ENCODE peak calls at places on chromosomes 13 and 19, in seven cellular contexts. V, K, G, A, Z, F and C are unnamed samples.

GRCh38 chr13:72544042-72544441 is 183.4 kb downstream of the MZT1 start:
- DNase-seq in A (no peak), K (no peak), G (no peak), V (no peak), F (no peak), Z (no peak), C (no peak)

GRCh38 chr19:52992109-52993004 is 21.4 kb upstream of the ERVV-1 start:
- DNase-seq in F (peak; percentile 74), Z (peak; percentile 40), K (peak; percentile 9), V (no peak), G (peak; percentile 34), A (no peak), C (no peak)

GRCh38 chr19:39996218-39996810 is 546 bp upstream of the ZNF546 start:
- DNase-seq in F (no peak), V (peak; percentile 25), K (peak; percentile 77), Z (no peak), G (no peak), A (no peak), C (no peak)

GRCh38 chr19:16447015-16447384 is 24.8 kb downstream of the EPS15L1 start:
- DNase-seq in G (peak; percentile 91), A (no peak), V (peak; percentile 73), K (peak; percentile 87), Z (peak; percentile 77), F (peak; percentile 86), C (peak; percentile 78)

GRCh38 chr19:43820098-43820860 is 6.8 kb upstream of the ZNF283 start:
- DNase-seq in F (peak; percentile 67), G (no peak), A (peak; percentile 44), Z (peak; percentile 25), K (peak; percentile 56), V (no peak), C (no peak)

GRCh38 chr19:38742906-38743305 is 1.4 kb downstream of the CAPN12 start:
- DNase-seq in F (no peak), K (no peak), A (no peak), Z (no peak), V (no peak), G (no peak), C (no peak)

GRCh38 chr13:110700186-110700585 is 5.7 kb downstream of the CARS2 start:
- DNase-seq in F (peak; percentile 52), K (no peak), A (no peak), V (no peak), G (no peak), Z (no peak), C (no peak)

GRCh38 chr19:19122902-19123301 is 15.4 kb downstream of the TMEM161A start:
- DNase-seq in A (no peak), K (no peak), G (no peak), Z (no peak), V (no peak), F (no peak), C (no peak)

GRCh38 chr13:28609936-28610335 is 49.0 kb upstream of the POMP start:
- DNase-seq in F (no peak), K (peak; percentile 48), G (no peak), A (no peak), V (no peak), Z (no peak), C (no peak)

GRCh38 chr19:39299404-39299803 is 3.2 kb downstream of the IFNL1 start:
- DNase-seq in A (no peak), K (no peak), G (no peak), Z (no peak), F (no peak), V (no peak), C (no peak)

GRCh38 chr19:17332677-17333581 is 1.7 kb downstream of the ANO8 start:
- DNase-seq in V (no peak), G (no peak), A (peak; percentile 62), F (no peak), K (peak; percentile 42), Z (no peak), C (no peak)

GRCh38 chr19:17005000-17005399 is 21.6 kb downstream of the CPAMD8 start:
- DNase-seq in G (no peak), Z (no peak), V (no peak), K (no peak), A (no peak), F (no peak), C (no peak)

GRCh38 chr19:9640956-9641355 is 19.9 kb upstream of the ZNF561 start:
- DNase-seq in V (no peak), F (no peak), A (no peak), G (no peak), K (no peak), Z (no peak), C (no peak)

DNA sequence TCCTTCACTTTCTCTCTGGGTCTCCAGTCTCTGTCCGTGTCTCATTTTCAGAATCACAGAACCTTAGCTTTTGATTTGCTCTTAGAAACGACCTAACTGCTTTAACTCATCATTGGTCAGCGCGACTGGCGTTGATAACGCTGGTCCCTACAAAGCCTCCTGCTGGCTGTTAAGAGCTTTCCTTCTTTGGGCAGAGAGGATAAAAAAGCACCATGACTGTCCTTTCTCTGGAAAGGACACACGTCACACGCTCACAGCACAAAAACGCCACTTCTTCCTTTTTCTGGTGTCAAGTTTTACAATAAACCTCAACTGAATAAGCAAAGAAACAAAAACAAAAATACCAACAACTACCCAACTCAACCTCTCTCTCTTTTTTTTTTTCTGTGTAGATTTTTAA is 1.7 kb upstream of the KLK12 start:
- DNase-seq in F (peak; percentile 8), V (no peak), Z (no peak), A (no peak), G (no peak), K (no peak), C (no peak)
- TF ChIP-seq CTCF in F (no peak), V (no peak), Z (no peak), A (peak; percentile 23), G (no peak), K (no peak), C (no peak)

GRCh38 chr13:59957438-59957837 is 206.3 kb downstream of the DIAPH3 start:
- DNase-seq in Z (no peak), V (no peak), G (no peak), K (no peak), F (no peak), A (no peak), C (no peak)
- H3K4me3 ChIP-seq in Z (no peak overlapping the region), V (no peak overlapping the region), G (no peak overlapping the region), K (no peak overlapping the region), F (no peak overlapping the region), A (no peak overlapping the region), C (no peak overlapping the region)

DNA sequence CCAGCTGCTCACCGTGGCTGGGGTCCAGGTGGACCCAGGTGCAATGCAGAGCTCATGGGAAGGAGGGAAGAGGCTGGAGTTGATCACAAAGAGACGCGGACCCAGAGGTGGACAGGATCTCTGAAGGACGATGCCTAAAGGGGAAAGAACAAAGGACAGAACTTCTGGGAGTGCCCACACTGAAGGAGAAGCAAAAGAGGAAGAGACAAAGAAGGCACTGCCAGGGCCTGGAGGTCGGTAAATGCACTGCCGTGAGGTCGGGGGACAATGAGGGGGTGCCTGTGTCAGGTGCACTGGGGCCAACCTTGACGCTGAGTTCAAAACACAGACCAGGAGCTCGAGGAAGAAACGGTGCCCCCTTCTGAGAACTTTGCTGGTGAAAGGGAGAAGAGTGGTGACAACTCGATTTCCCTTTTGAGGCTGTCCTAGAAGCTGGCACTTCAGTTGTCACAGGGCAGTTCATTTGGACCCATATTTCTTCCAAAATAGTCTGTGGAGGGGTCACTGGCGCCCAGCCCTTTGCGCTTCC is 55.6 kb downstream of the GJA3 start:
- DNase-seq in A (no peak), V (no peak), K (no peak), Z (no peak), F (no peak), G (no peak), C (no peak)
- H3K27me3 ChIP-seq in A (no peaks in the 10 kb centered on the region), V (peaks cover 3% of the 10 kb centered on the region), K (peaks cover 34% of the 10 kb centered on the region), Z (peaks cover 5% of the 10 kb centered on the region), F (peaks cover 48% of the 10 kb centered on the region), G (peaks cover 33% of the 10 kb centered on the region), C (no peaks in the 10 kb centered on the region)

DNA sequence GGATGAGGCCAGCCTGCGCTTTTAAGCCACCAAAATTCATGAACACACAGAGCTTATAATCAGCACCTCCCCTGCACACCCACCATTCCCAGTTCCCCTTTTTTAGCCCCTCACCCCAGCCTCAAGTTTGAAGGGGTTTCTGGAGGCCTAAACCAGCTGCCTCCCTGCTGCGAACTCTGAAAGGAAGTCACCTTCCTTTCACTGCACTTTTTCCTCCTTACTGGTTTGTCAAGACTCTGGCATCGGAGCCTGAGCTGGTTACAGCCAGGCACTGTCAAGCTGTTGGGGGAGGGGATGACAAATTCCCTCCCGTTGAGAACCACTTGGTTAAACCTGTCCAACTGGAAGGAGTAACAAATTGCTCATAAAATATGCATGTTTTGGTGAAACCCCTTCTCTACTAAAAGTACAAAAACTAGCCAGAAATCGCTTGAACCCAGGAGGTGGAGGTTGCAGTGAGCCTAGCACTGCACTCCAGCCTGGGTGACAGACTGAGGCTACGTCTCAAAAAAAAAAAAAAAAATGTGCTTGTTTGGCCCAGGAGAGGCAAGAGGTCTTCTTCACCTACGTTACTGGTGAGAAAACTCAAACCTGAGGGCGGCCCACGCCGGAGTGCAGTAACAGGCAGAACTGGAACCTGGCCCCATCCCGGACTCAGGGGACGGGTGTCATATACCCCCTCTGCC is 671 bp upstream of the ADAT3 start:
- DNase-seq in F (no peak), G (no peak), K (no peak), V (peak; percentile 44), A (peak; percentile 75), Z (peak; percentile 55), C (peak; percentile 80)
- TF ChIP-seq CTCF in F (no peak), G (no peak), K (no peak), V (no peak), A (no peak), Z (no peak), C (no peak)

DNA sequence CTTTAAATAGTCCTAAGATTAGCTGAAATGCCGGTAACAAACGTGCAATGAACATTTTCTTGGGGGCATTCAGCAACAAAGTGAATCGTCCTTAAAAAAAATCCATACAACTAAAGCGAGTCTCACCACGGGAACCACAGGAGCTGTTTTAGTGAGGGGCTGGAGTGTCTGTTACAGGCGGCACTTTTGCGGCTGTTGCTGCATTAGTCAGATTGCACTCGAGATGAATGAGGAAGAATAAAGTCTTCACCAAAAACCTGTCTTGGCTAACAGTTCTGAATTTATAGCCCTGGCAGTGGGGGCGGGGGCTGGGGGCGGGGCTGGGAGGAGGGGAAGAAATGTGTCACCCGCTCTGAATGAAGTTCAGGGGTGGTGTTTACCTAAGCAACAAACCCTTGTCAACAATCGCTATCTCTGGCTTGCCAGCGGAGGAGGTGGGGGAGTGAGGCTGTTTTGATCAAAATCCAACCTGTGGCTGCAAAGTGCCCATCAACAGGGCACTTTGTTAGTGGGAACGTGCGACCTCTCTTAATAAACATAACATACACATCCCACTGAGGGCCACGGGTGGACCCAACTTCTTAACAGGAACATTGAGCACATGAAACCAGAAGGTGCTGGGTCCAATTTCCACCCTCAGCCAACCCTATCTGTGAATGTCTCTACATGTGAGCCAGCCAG is 44.5 kb downstream of the RFX2 start:
- DNase-seq in G (no peak), F (no peak), Z (peak; percentile 83), A (no peak), V (no peak), K (peak; percentile 77), C (no peak)
- H3K4me3 ChIP-seq in G (peak overlapping the region; percentile 5), F (no peak overlapping the region), Z (no peak overlapping the region), A (no peak overlapping the region), V (no peak overlapping the region), K (no peak overlapping the region), C (no peak overlapping the region)

GRCh38 chr19:14977128-14977527 is 2.5 kb downstream of the SLC1A6 start:
- DNase-seq in K (no peak), G (no peak), Z (no peak), V (no peak), A (no peak), F (no peak), C (no peak)
- H3K27me3 ChIP-seq in K (no peaks in the 10 kb centered on the region), G (peaks cover 58% of the 10 kb centered on the region), Z (peaks cover 7% of the 10 kb centered on the region), V (peaks cover 20% of the 10 kb centered on the region), A (no peaks in the 10 kb centered on the region), F (peaks cover 77% of the 10 kb centered on the region), C (peaks cover 1% of the 10 kb centered on the region)